ENCODE peak calls at places on chromosomes 7 and 10, in nine cellular contexts. O, F, Q, H, B, X, Y, C and E are unnamed samples.

GRCh38 chr10:1056326-1057105 is at the start of gene WDR37:
- DNase-seq in O (peak), F (peak), Q (peak), H (peak), B (peak), X (peak), Y (peak), C (peak), E (no peak)

GRCh38 chr10:68073631-68074403 is 1.3 kb downstream of the HERC4 start:
- DNase-seq in O (no peak), F (peak), Q (no peak), H (no peak), B (peak), X (no peak), Y (peak), C (no peak), E (no peak)

GRCh38 chr10:93757136-93757535 is 600 bp upstream of the LGI1 start:
- DNase-seq in O (no peak), F (no peak), Q (no peak), H (no peak), B (no peak), X (no peak), Y (no peak), C (no peak), E (no peak)

GRCh38 chr10:107576746-107577145 is 412.2 kb upstream of the SORCS1 start:
- DNase-seq in O (no peak), F (peak), Q (no peak), H (no peak), B (no peak), X (no peak), Y (no peak), C (no peak), E (no peak)

GRCh38 chr10:97188234-97188847 is 2.6 kb upstream of the SLIT1 start:
- DNase-seq in O (no peak), F (no peak), Q (no peak), H (peak), B (no peak), X (no peak), Y (no peak), C (no peak), E (no peak)

GRCh38 chr10:70803768-70804423 is 11.9 kb upstream of the SGPL1 start:
- DNase-seq in O (no peak), F (no peak), Q (no peak), H (peak), B (no peak), X (no peak), Y (no peak), C (peak), E (no peak)

GRCh38 chr7:132919776-132920175 is 162.1 kb downstream of the CHCHD3 start:
- DNase-seq in O (no peak), F (no peak), Q (no peak), H (no peak), B (no peak), X (no peak), Y (no peak), C (no peak), E (no peak)

GRCh38 chr7:151864081-151864480 is 12.8 kb downstream of the PRKAG2 start:
- DNase-seq in O (no peak), F (no peak), Q (no peak), H (no peak), B (no peak), X (no peak), Y (no peak), C (no peak), E (no peak)

GRCh38 chr7:138935438-138936079 is 45.6 kb downstream of the KIAA1549 start:
- DNase-seq in O (no peak), F (peak), Q (no peak), H (peak), B (peak), X (peak), Y (peak), C (peak), E (no peak)

GRCh38 chr7:89618269-89618668 is 536.0 kb upstream of the STEAP1 start:
- DNase-seq in O (no peak), F (no peak), Q (no peak), H (no peak), B (no peak), X (no peak), Y (no peak), C (no peak), E (no peak)

GRCh38 chr10:86954681-86955500 is 2.5 kb downstream of the MMRN2 start:
- DNase-seq in O (no peak), F (no peak), Q (no peak), H (no peak), B (no peak), X (no peak), Y (no peak), C (no peak), E (no peak)

GRCh38 chr7:30927040-30927439 is 15.4 kb downstream of the AQP1 start:
- DNase-seq in O (no peak), F (no peak), Q (no peak), H (no peak), B (no peak), X (no peak), Y (no peak), C (no peak), E (no peak)

GRCh38 chr10:35359056-35359455 is 22.7 kb downstream of the CCNY start:
- DNase-seq in O (no peak), F (no peak), Q (no peak), H (no peak), B (no peak), X (no peak), Y (no peak), C (no peak), E (no peak)